ENCODE peak calls at places on chromosomes 5 and 9, in six cellular contexts. I, C, O, V, F and U are unnamed samples.

GRCh38 chr5:17379188-17379951 is 118.7 kb upstream of the TAF11L2 start:
- DNase-seq in I (no peak), C (peak; percentile 21), V (no peak), O (peak; percentile 37), F (peak; percentile 84), U (no peak)

GRCh38 chr5:14743601-14744295 is 79.2 kb downstream of the OTULIN start:
- DNase-seq in O (peak; percentile 27), V (no peak), I (no peak), C (peak; percentile 77), F (no peak), U (no peak)

GRCh38 chr9:75935606-75936005 is 45.1 kb downstream of the PCSK5 start:
- DNase-seq in C (no peak), F (no peak), O (no peak), V (no peak), I (no peak), U (no peak)

GRCh38 chr9:101350285-101350684 is 34.5 kb downstream of the BAAT start:
- DNase-seq in I (no peak), V (no peak), F (no peak), C (no peak), O (no peak), U (no peak)

GRCh38 chr9:36040271-36040925 is 3.7 kb downstream of the RECK start:
- DNase-seq in C (peak; percentile 72), O (peak; percentile 4), F (no peak), I (no peak), V (no peak), U (no peak)

GRCh38 chr5:118987988-118988945 is at the start of gene DTWD2:
- DNase-seq in F (peak; percentile 97), I (peak; percentile 98), O (peak; percentile 92), C (peak; percentile 88), V (peak; percentile 94), U (peak; percentile 96)

GRCh38 chr5:71810023-71810422 is 90.9 kb downstream of the CARTPT start:
- DNase-seq in F (no peak), O (no peak), C (no peak), I (no peak), V (no peak), U (no peak)

GRCh38 chr5:177290816-177291596 is 12.5 kb downstream of the RAB24 start:
- DNase-seq in V (peak; percentile 93), C (no peak), O (no peak), I (no peak), F (no peak), U (no peak)

GRCh38 chr9:121380941-121381340 is 10.9 kb upstream of the STOM start:
- DNase-seq in V (no peak), O (no peak), F (no peak), I (no peak), C (no peak), U (no peak)

GRCh38 chr9:120443489-120443888 is 136.5 kb downstream of the CDK5RAP2 start:
- DNase-seq in F (no peak), C (peak; percentile 89), I (no peak), O (peak; percentile 77), V (no peak), U (no peak)

GRCh38 chr5:144035341-144035740 is 135.1 kb downstream of the YIPF5 start:
- DNase-seq in C (no peak), V (no peak), O (no peak), F (no peak), I (no peak), U (no peak)

GRCh38 chr5:178259623-178260536 is 27.3 kb upstream of the PHYKPL start:
- DNase-seq in O (no peak), F (no peak), I (no peak), C (no peak), V (no peak), U (no peak)

GRCh38 chr5:55438931-55439477 is 95.8 kb downstream of the PLPP1 start:
- DNase-seq in I (no peak), F (no peak), C (peak; percentile 82), V (no peak), O (peak; percentile 87), U (no peak)

GRCh38 chr5:169350016-169350415 is 49.1 kb upstream of the SLIT3 start:
- DNase-seq in I (no peak), V (no peak), F (no peak), C (peak; percentile 53), O (peak; percentile 29), U (no peak)

GRCh38 chr9:2319421-2319820 is 302.2 kb upstream of the VLDLR start:
- DNase-seq in V (no peak), F (no peak), C (peak; percentile 37), O (no peak), I (no peak), U (no peak)

GRCh38 chr5:72543365-72543764 is 36.2 kb upstream of the ZNF366 start:
- DNase-seq in O (peak; percentile 95), C (peak; percentile 69), I (no peak), V (no peak), F (no peak), U (no peak)

GRCh38 chr9:79266986-79267385 is 304.8 kb upstream of the TLE4 start:
- DNase-seq in V (no peak), O (no peak), I (no peak), C (peak; percentile 46), F (no peak), U (no peak)

GRCh38 chr9:99085949-99086948 is 18.7 kb upstream of the TGFBR1 start:
- DNase-seq in I (no peak), F (no peak), O (peak; percentile 70), C (peak; percentile 90), V (no peak), U (no peak)

GRCh38 chr5:147453901-147454814 is 55.7 kb downstream of the DPYSL3 start:
- DNase-seq in O (peak; percentile 90), C (peak; percentile 85), F (peak; percentile 94), I (peak; percentile 92), V (peak; percentile 87), U (peak; percentile 96)

GRCh38 chr5:93572773-93573626 is 8.0 kb downstream of the NR2F1-AS1 start:
- DNase-seq in F (no peak), V (no peak), I (no peak), C (no peak), O (peak; percentile 64), U (peak; percentile 83)

GRCh38 chr9:33475357-33475756 is 1.6 kb upstream of the NOL6 start:
- DNase-seq in C (no peak), O (no peak), V (no peak), F (no peak), I (no peak), U (no peak)

GRCh38 chr5:142000709-142001484 is 11.9 kb downstream of the GNPDA1 start:
- DNase-seq in C (no peak), F (peak; percentile 63), O (peak; percentile 18), V (no peak), I (no peak), U (peak; percentile 45)

GRCh38 chr5:176737746-176738699 is 72.3 kb upstream of the UNC5A start:
- DNase-seq in O (no peak), F (no peak), I (peak; percentile 39), V (no peak), C (no peak), U (peak; percentile 18)

GRCh38 chr5:90709323-90710148 is 150.9 kb downstream of the ADGRV1 start:
- DNase-seq in I (no peak), F (peak; percentile 63), C (peak; percentile 25), V (peak; percentile 16), O (peak; percentile 40), U (peak; percentile 46)

GRCh38 chr9:13939129-13939528 is 374.8 kb downstream of the NFIB start:
- DNase-seq in I (no peak), F (peak; percentile 53), V (peak; percentile 7), C (peak; percentile 88), O (peak; percentile 90), U (no peak)

GRCh38 chr5:67495072-67495471 is 298.5 kb upstream of the CD180 start:
- DNase-seq in I (no peak), V (no peak), O (no peak), F (no peak), C (no peak), U (no peak)

GRCh38 chr5:67496051-67496450 is 299.5 kb upstream of the CD180 start:
- DNase-seq in C (no peak), V (no peak), F (no peak), I (no peak), O (no peak), U (no peak)

GRCh38 chr5:67494186-67494842 is 297.7 kb upstream of the CD180 start:
- DNase-seq in C (no peak), I (no peak), O (no peak), V (no peak), F (no peak), U (no peak)

GRCh38 chr5:67490543-67491321 is 294.1 kb upstream of the CD180 start:
- DNase-seq in O (no peak), F (no peak), C (no peak), I (peak; percentile 70), V (no peak), U (no peak)

GRCh38 chr5:67493676-67494075 is 297.1 kb upstream of the CD180 start:
- DNase-seq in C (no peak), I (no peak), O (peak; percentile 37), F (peak; percentile 72), V (no peak), U (peak; percentile 20)
- H3K4me3 ChIP-seq in C (no peak overlapping the region), I (no peak overlapping the region), O (no peak overlapping the region), F (no peak overlapping the region), V (no peak overlapping the region), U (no peak overlapping the region)

DNA sequence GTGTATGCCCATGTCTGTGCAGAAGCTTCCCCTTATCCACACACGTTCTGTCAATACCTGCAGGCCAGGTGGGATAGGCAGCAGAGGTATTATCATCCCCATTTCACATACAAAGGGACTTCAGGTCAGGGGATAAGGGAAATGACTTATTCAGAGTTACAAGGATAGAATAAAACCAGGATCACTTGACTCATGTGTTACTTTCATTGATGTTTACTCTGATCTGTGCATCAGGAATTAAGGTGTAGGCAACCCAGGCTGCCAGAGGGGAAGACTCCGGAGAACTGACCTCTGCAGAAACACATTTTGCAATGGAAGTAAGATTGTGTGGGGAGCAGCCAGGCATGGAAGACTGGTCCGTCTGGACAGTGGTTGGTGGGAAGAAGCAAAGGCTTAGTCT is 74.2 kb upstream of the FSTL4 start:
- DNase-seq in V (no peak), O (no peak), C (no peak), F (no peak), I (no peak), U (no peak)
- H3K27me3 ChIP-seq in V (no peaks in the 10 kb centered on the region), O (no peaks in the 10 kb centered on the region), C (peaks cover 5% of the 10 kb centered on the region), F (peaks cover 24% of the 10 kb centered on the region), I (peaks cover 13% of the 10 kb centered on the region), U (no peaks in the 10 kb centered on the region)

GRCh38 chr9:134830126-134830525 is 50.5 kb upstream of the FCN2 start:
- DNase-seq in C (no peak), I (no peak), F (no peak), V (no peak), O (no peak), U (no peak)
- H3K36me3 ChIP-seq in C (peaks cover 89% of the 10 kb centered on the region), I (no peaks in the 10 kb centered on the region), F (no peaks in the 10 kb centered on the region), V (no peaks in the 10 kb centered on the region), O (peaks cover 42% of the 10 kb centered on the region), U (no peaks in the 10 kb centered on the region)

GRCh38 chr9:37539634-37540033 is 36.5 kb downstream of the FBXO10 start:
- DNase-seq in O (no peak), C (no peak), V (no peak), I (no peak), F (no peak), U (no peak)

GRCh38 chr9:37534901-37535300 is 41.3 kb downstream of the FBXO10 start:
- DNase-seq in F (no peak), I (peak; percentile 9), O (no peak), V (no peak), C (no peak), U (no peak)

GRCh38 chr9:37541465-37541864 is 34.7 kb downstream of the FBXO10 start:
- DNase-seq in O (no peak), F (no peak), V (no peak), C (no peak), I (no peak), U (no peak)

GRCh38 chr9:37540634-37541033 is 35.5 kb downstream of the FBXO10 start:
- DNase-seq in I (peak; percentile 51), V (no peak), F (no peak), C (no peak), O (no peak), U (no peak)

GRCh38 chr9:37538099-37538498 is 38.1 kb downstream of the FBXO10 start:
- DNase-seq in I (peak; percentile 10), C (no peak), O (no peak), F (no peak), V (no peak), U (no peak)
- H3K4me3 ChIP-seq in I (no peak overlapping the region), C (no peak overlapping the region), O (no peak overlapping the region), F (no peak overlapping the region), V (no peak overlapping the region), U (no peak overlapping the region)